ENCODE peak calls at places on chromosomes 11 and 22, in five cellular contexts. One of them, this sample, is unnamed.
A peak's percentile ranks its signal among the peaks of the same experiment; 100 is the strongest.

GRCh38 chr11:57668467-57668890 is 565 bp downstream of the ZDHHC5 start:
- DNase-seq in mucosa of descending colon: no peak
- DNase-seq in bronchial epithelial cell: no peak
- DNase-seq in lower lobe of right lung: peak; percentile 63
- DNase-seq in neural progenitor cell: no peak
- DNase-seq in this sample: peak; percentile 73

GRCh38 chr11:103808246-103808645 is 228.2 kb upstream of the DDI1 start:
- DNase-seq in mucosa of descending colon: no peak
- DNase-seq in bronchial epithelial cell: no peak
- DNase-seq in lower lobe of right lung: no peak
- DNase-seq in neural progenitor cell: no peak
- DNase-seq in this sample: no peak

GRCh38 chr11:70501026-70501901 is 102.9 kb downstream of the CTTN start:
- DNase-seq in mucosa of descending colon: peak; percentile 17
- DNase-seq in bronchial epithelial cell: no peak
- DNase-seq in lower lobe of right lung: peak; percentile 45
- DNase-seq in neural progenitor cell: no peak
- DNase-seq in this sample: no peak

GRCh38 chr11:61956191-61957027 is 6.3 kb downstream of the BEST1 start:
- DNase-seq in mucosa of descending colon: no peak
- DNase-seq in bronchial epithelial cell: no peak
- DNase-seq in lower lobe of right lung: no peak
- DNase-seq in neural progenitor cell: no peak
- DNase-seq in this sample: no peak

GRCh38 chr11:118620529-118621070 is 13.2 kb downstream of the PHLDB1 start:
- DNase-seq in mucosa of descending colon: no peak
- DNase-seq in bronchial epithelial cell: no peak
- DNase-seq in lower lobe of right lung: peak; percentile 48
- DNase-seq in neural progenitor cell: no peak
- DNase-seq in this sample: no peak

GRCh38 chr11:112310414-112310813 is 49.8 kb upstream of the PLET1 start:
- DNase-seq in mucosa of descending colon: no peak
- DNase-seq in bronchial epithelial cell: peak; percentile 98
- DNase-seq in lower lobe of right lung: no peak
- DNase-seq in neural progenitor cell: no peak
- DNase-seq in this sample: no peak

GRCh38 chr11:79274636-79275315 is 166.1 kb downstream of the TENM4 start:
- DNase-seq in mucosa of descending colon: no peak
- DNase-seq in bronchial epithelial cell: no peak
- DNase-seq in lower lobe of right lung: no peak
- DNase-seq in neural progenitor cell: no peak
- DNase-seq in this sample: no peak

GRCh38 chr22:46062971-46063631 is 86.1 kb upstream of the WNT7B start:
- DNase-seq in mucosa of descending colon: peak; percentile 32
- DNase-seq in bronchial epithelial cell: no peak
- DNase-seq in lower lobe of right lung: peak; percentile 24
- DNase-seq in neural progenitor cell: no peak
- DNase-seq in this sample: no peak

GRCh38 chr11:1109101-1109917 is 34.6 kb downstream of the MUC2 start:
- DNase-seq in mucosa of descending colon: peak; percentile 23
- DNase-seq in bronchial epithelial cell: no peak
- DNase-seq in lower lobe of right lung: peak; percentile 34
- DNase-seq in neural progenitor cell: no peak
- DNase-seq in this sample: no peak

GRCh38 chr11:44315947-44316387 is 6.0 kb upstream of the ALX4 start:
- DNase-seq in mucosa of descending colon: no peak
- DNase-seq in bronchial epithelial cell: no peak
- DNase-seq in lower lobe of right lung: no peak
- DNase-seq in neural progenitor cell: peak; percentile 74
- DNase-seq in this sample: no peak

GRCh38 chr11:73361953-73362776 is 14.0 kb upstream of the RELT start:
- DNase-seq in mucosa of descending colon: no peak
- DNase-seq in bronchial epithelial cell: no peak
- DNase-seq in lower lobe of right lung: no peak
- DNase-seq in neural progenitor cell: peak; percentile 90
- DNase-seq in this sample: peak; percentile 66

GRCh38 chr22:37744589-37744988 is 47.7 kb downstream of the TRIOBP start:
- DNase-seq in mucosa of descending colon: no peak
- DNase-seq in bronchial epithelial cell: no peak
- DNase-seq in lower lobe of right lung: no peak
- DNase-seq in neural progenitor cell: no peak
- DNase-seq in this sample: no peak

GRCh38 chr11:14773755-14774154 is 118.3 kb downstream of the CYP2R1 start:
- DNase-seq in mucosa of descending colon: no peak
- DNase-seq in bronchial epithelial cell: no peak
- DNase-seq in lower lobe of right lung: no peak
- DNase-seq in neural progenitor cell: peak; percentile 36
- DNase-seq in this sample: no peak

GRCh38 chr11:81092517-81092916 is 1641.1 kb downstream of the FAM181B start:
- DNase-seq in mucosa of descending colon: no peak
- DNase-seq in bronchial epithelial cell: no peak
- DNase-seq in lower lobe of right lung: no peak
- DNase-seq in neural progenitor cell: no peak
- DNase-seq in this sample: no peak

GRCh38 chr22:37330200-37331033 is 48.1 kb downstream of the CYTH4 start:
- DNase-seq in mucosa of descending colon: no peak
- DNase-seq in bronchial epithelial cell: peak; percentile 91
- DNase-seq in lower lobe of right lung: no peak
- DNase-seq in neural progenitor cell: peak; percentile 98
- DNase-seq in this sample: peak; percentile 95

GRCh38 chr11:42772886-42773285 is 538.9 kb upstream of the API5 start:
- DNase-seq in mucosa of descending colon: no peak
- DNase-seq in bronchial epithelial cell: no peak
- DNase-seq in lower lobe of right lung: no peak
- DNase-seq in neural progenitor cell: no peak
- DNase-seq in this sample: no peak

GRCh38 chr11:123111465-123111864 is 49.5 kb upstream of the HSPA8 start:
- DNase-seq in mucosa of descending colon: no peak
- DNase-seq in bronchial epithelial cell: peak; percentile 71
- DNase-seq in lower lobe of right lung: no peak
- DNase-seq in neural progenitor cell: peak; percentile 70
- DNase-seq in this sample: peak; percentile 73

GRCh38 chr11:127843483-127844396 is 743.6 kb downstream of the ETS1 start:
- DNase-seq in mucosa of descending colon: peak; percentile 73
- DNase-seq in bronchial epithelial cell: peak; percentile 61
- DNase-seq in lower lobe of right lung: peak; percentile 75
- DNase-seq in neural progenitor cell: peak; percentile 92
- DNase-seq in this sample: peak; percentile 73

GRCh38 chr11:36431429-36432092 is 78.5 kb downstream of the TRAF6 start:
- DNase-seq in mucosa of descending colon: no peak
- DNase-seq in bronchial epithelial cell: peak; percentile 97
- DNase-seq in lower lobe of right lung: no peak
- DNase-seq in neural progenitor cell: peak; percentile 10
- DNase-seq in this sample: no peak

GRCh38 chr11:6326303-6326702 is 6.0 kb upstream of the CAVIN3 start:
- DNase-seq in mucosa of descending colon: no peak
- DNase-seq in bronchial epithelial cell: no peak
- DNase-seq in lower lobe of right lung: no peak
- DNase-seq in neural progenitor cell: no peak
- DNase-seq in this sample: no peak

GRCh38 chr11:60929774-60930173 is 5.5 kb downstream of the TMEM132A start:
- DNase-seq in mucosa of descending colon: no peak
- DNase-seq in bronchial epithelial cell: no peak
- DNase-seq in lower lobe of right lung: no peak
- DNase-seq in neural progenitor cell: no peak
- DNase-seq in this sample: no peak

GRCh38 chr22:17470880-17471500 is 92.3 kb upstream of the SLC25A18 start:
- DNase-seq in mucosa of descending colon: no peak
- DNase-seq in bronchial epithelial cell: no peak
- DNase-seq in lower lobe of right lung: no peak
- DNase-seq in neural progenitor cell: no peak
- DNase-seq in this sample: no peak

GRCh38 chr11:66002648-66003225 is 434 bp downstream of the BANF1 start:
- DNase-seq in mucosa of descending colon: no peak
- DNase-seq in bronchial epithelial cell: peak; percentile 31
- DNase-seq in lower lobe of right lung: peak; percentile 73
- DNase-seq in neural progenitor cell: no peak
- DNase-seq in this sample: no peak
- H3K36me3 ChIP-seq in mucosa of descending colon: no peaks in the 10 kb centered on the region
- H3K36me3 ChIP-seq in bronchial epithelial cell: peaks cover 28% of the 10 kb centered on the region
- H3K36me3 ChIP-seq in lower lobe of right lung: peaks cover 44% of the 10 kb centered on the region
- H3K36me3 ChIP-seq in neural progenitor cell: peaks cover 4% of the 10 kb centered on the region
- H3K36me3 ChIP-seq in this sample: peaks cover 34% of the 10 kb centered on the region

GRCh38 chr22:29215012-29215860 is 9.5 kb downstream of the EMID1 start:
- DNase-seq in mucosa of descending colon: no peak
- DNase-seq in bronchial epithelial cell: no peak
- DNase-seq in lower lobe of right lung: no peak
- DNase-seq in neural progenitor cell: no peak
- DNase-seq in this sample: no peak
- H3K36me3 ChIP-seq in mucosa of descending colon: no peaks in the 10 kb centered on the region
- H3K36me3 ChIP-seq in bronchial epithelial cell: no peaks in the 10 kb centered on the region
- H3K36me3 ChIP-seq in lower lobe of right lung: no peaks in the 10 kb centered on the region
- H3K36me3 ChIP-seq in neural progenitor cell: no peaks in the 10 kb centered on the region
- H3K36me3 ChIP-seq in this sample: no peaks in the 10 kb centered on the region

GRCh38 chr11:3022300-3022967 is 30.3 kb upstream of the NAP1L4 start:
- DNase-seq in mucosa of descending colon: no peak
- DNase-seq in bronchial epithelial cell: peak; percentile 88
- DNase-seq in lower lobe of right lung: no peak
- DNase-seq in neural progenitor cell: no peak
- DNase-seq in this sample: peak; percentile 62
- H3K36me3 ChIP-seq in mucosa of descending colon: peaks cover 7% of the 10 kb centered on the region
- H3K36me3 ChIP-seq in bronchial epithelial cell: peaks cover 33% of the 10 kb centered on the region
- H3K36me3 ChIP-seq in lower lobe of right lung: peaks cover 67% of the 10 kb centered on the region
- H3K36me3 ChIP-seq in neural progenitor cell: no peaks in the 10 kb centered on the region
- H3K36me3 ChIP-seq in this sample: peaks cover 7% of the 10 kb centered on the region

GRCh38 chr22:29813126-29813525 is 24.9 kb downstream of the ASCC2 start:
- DNase-seq in mucosa of descending colon: no peak
- DNase-seq in bronchial epithelial cell: no peak
- DNase-seq in lower lobe of right lung: no peak
- DNase-seq in neural progenitor cell: no peak
- DNase-seq in this sample: no peak
- H3K36me3 ChIP-seq in mucosa of descending colon: no peaks in the 10 kb centered on the region
- H3K36me3 ChIP-seq in bronchial epithelial cell: peaks cover 14% of the 10 kb centered on the region
- H3K36me3 ChIP-seq in lower lobe of right lung: peaks cover 87% of the 10 kb centered on the region
- H3K36me3 ChIP-seq in neural progenitor cell: no peaks in the 10 kb centered on the region
- H3K36me3 ChIP-seq in this sample: peaks cover 9% of the 10 kb centered on the region

DNA sequence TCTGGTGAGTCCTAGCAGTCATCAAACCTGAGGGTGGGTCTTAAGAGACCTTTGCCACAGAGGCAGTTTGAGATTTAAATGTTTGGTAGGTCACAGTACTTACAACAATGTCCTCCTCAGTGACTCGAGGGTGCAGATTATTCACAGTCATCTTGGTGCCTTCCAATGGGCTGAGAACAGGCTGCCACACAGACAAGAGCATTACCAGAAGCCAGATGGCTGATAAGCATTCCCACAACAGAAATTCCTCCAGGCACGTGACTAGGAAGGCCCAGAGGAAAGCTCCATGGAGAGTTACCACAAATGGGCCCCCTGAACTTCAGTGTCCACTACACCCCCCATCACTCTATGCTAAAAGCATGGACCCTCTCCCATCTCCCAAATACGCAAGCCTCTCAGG is 19.2 kb downstream of the POLDIP3 start:
- DNase-seq in mucosa of descending colon: no peak
- DNase-seq in bronchial epithelial cell: no peak
- DNase-seq in lower lobe of right lung: no peak
- DNase-seq in neural progenitor cell: no peak
- DNase-seq in this sample: no peak
- H3K36me3 ChIP-seq in mucosa of descending colon: no peaks in the 10 kb centered on the region
- H3K36me3 ChIP-seq in bronchial epithelial cell: peaks cover 39% of the 10 kb centered on the region
- H3K36me3 ChIP-seq in lower lobe of right lung: peaks cover 100% of the 10 kb centered on the region
- H3K36me3 ChIP-seq in neural progenitor cell: no peaks in the 10 kb centered on the region
- H3K36me3 ChIP-seq in this sample: peaks cover 53% of the 10 kb centered on the region